ENCODE peak calls at places on chromosomes 4 and X, in seven cellular contexts. One of them, this sample, is unnamed.

GRCh38 chrX:31112226-31112999 is 40.6 kb upstream of the FTHL17 start:
- DNase-seq in WTC11: no peak
- DNase-seq in brain microvascular endothelial cell: no peak
- DNase-seq in heart right ventricle: no peak
- DNase-seq in transverse colon: no peak
- DNase-seq in GM20000: no peak
- DNase-seq in fibroblast of lung: no peak
- DNase-seq in this sample: no peak

GRCh38 chr4:8081621-8082516 is 76.7 kb downstream of the ABLIM2 start:
- DNase-seq in brain microvascular endothelial cell: no peak
- DNase-seq in transverse colon: no peak
- DNase-seq in GM20000: no peak
- DNase-seq in fibroblast of lung: no peak
- DNase-seq in heart right ventricle: no peak
- DNase-seq in WTC11: no peak
- DNase-seq in this sample: no peak

GRCh38 chr4:110527156-110527555 is 51.2 kb downstream of the ENPEP start:
- DNase-seq in transverse colon: no peak
- DNase-seq in brain microvascular endothelial cell: no peak
- DNase-seq in heart right ventricle: no peak
- DNase-seq in fibroblast of lung: no peak
- DNase-seq in WTC11: no peak
- DNase-seq in GM20000: no peak
- DNase-seq in this sample: no peak

GRCh38 chr4:145034727-145035211 is 63.2 kb downstream of the ANAPC10 start:
- DNase-seq in brain microvascular endothelial cell: peak
- DNase-seq in transverse colon: no peak
- DNase-seq in heart right ventricle: no peak
- DNase-seq in fibroblast of lung: peak
- DNase-seq in WTC11: no peak
- DNase-seq in GM20000: no peak
- DNase-seq in this sample: peak

GRCh38 chrX:154799554-154800348 is 5.5 kb downstream of the MPP1 start:
- DNase-seq in WTC11: no peak
- DNase-seq in transverse colon: peak
- DNase-seq in brain microvascular endothelial cell: no peak
- DNase-seq in GM20000: no peak
- DNase-seq in fibroblast of lung: peak
- DNase-seq in heart right ventricle: no peak
- DNase-seq in this sample: peak

GRCh38 chr4:173517781-173518371 is 12.2 kb downstream of the HAND2 start:
- DNase-seq in heart right ventricle: no peak
- DNase-seq in GM20000: no peak
- DNase-seq in WTC11: peak
- DNase-seq in fibroblast of lung: no peak
- DNase-seq in brain microvascular endothelial cell: no peak
- DNase-seq in transverse colon: peak
- DNase-seq in this sample: no peak

GRCh38 chr4:174154455-174154854 is 129.0 kb downstream of the FBXO8 start:
- DNase-seq in GM20000: no peak
- DNase-seq in WTC11: no peak
- DNase-seq in heart right ventricle: no peak
- DNase-seq in transverse colon: no peak
- DNase-seq in brain microvascular endothelial cell: peak
- DNase-seq in fibroblast of lung: peak
- DNase-seq in this sample: no peak

GRCh38 chr4:143381171-143382118 is 44.8 kb downstream of the GAB1 start:
- DNase-seq in brain microvascular endothelial cell: peak
- DNase-seq in fibroblast of lung: peak
- DNase-seq in heart right ventricle: peak
- DNase-seq in transverse colon: peak
- DNase-seq in GM20000: no peak
- DNase-seq in WTC11: no peak
- DNase-seq in this sample: peak

GRCh38 chr4:89303177-89303576 is 4.4 kb downstream of the GPRIN3 start:
- DNase-seq in brain microvascular endothelial cell: no peak
- DNase-seq in fibroblast of lung: no peak
- DNase-seq in heart right ventricle: no peak
- DNase-seq in WTC11: no peak
- DNase-seq in transverse colon: peak
- DNase-seq in GM20000: no peak
- DNase-seq in this sample: peak

GRCh38 chr4:106258145-106259045 is 57.6 kb downstream of the TBCK start:
- DNase-seq in WTC11: no peak
- DNase-seq in heart right ventricle: no peak
- DNase-seq in fibroblast of lung: peak
- DNase-seq in brain microvascular endothelial cell: no peak
- DNase-seq in transverse colon: no peak
- DNase-seq in GM20000: no peak
- DNase-seq in this sample: no peak

GRCh38 chr4:100509386-100509785 is 8.4 kb downstream of the EMCN start:
- DNase-seq in fibroblast of lung: no peak
- DNase-seq in GM20000: no peak
- DNase-seq in heart right ventricle: no peak
- DNase-seq in transverse colon: no peak
- DNase-seq in brain microvascular endothelial cell: no peak
- DNase-seq in WTC11: no peak
- DNase-seq in this sample: no peak

GRCh38 chr4:100508691-100509090 is 9.1 kb downstream of the EMCN start:
- DNase-seq in WTC11: no peak
- DNase-seq in fibroblast of lung: no peak
- DNase-seq in brain microvascular endothelial cell: no peak
- DNase-seq in transverse colon: no peak
- DNase-seq in heart right ventricle: no peak
- DNase-seq in GM20000: no peak
- DNase-seq in this sample: no peak

DNA sequence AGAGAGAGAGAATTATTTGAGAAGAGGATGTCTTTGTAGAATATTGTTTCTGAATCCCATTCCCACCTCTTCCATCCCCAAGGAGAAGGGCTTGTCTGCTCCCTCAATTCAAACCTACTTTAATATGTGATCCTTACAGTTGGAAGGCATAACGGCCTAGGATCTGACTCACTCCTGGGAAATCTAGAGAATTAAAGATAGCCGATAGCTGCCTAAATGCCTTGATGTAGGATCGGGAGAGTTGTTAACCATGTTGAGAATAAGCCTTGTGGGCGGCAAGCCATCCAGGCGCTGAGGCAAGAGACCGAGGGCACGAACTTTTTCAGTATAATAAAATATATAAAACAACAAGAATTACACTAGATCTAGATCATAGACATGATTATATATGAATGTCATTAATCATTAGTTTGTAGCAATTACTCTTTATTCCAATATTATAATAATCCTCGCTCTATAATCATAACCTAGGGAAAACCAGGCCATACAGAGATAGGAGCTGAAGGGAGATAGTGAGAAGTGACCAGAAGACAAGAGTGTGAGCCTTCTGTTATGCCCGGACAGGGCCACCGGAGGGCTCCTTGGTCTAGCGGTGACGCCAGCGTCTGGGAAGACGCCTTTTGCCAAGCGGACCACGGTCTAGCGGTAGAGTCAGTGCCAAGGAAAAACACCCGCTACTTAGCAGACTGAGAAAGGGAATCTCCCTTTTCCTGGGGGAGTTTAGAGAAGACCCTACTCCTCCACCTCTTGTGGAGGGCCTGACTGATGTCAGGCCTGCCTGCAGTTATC is 13.5 kb downstream of the EMCN start:
- DNase-seq in WTC11: peak
- DNase-seq in fibroblast of lung: peak
- DNase-seq in brain microvascular endothelial cell: peak
- DNase-seq in heart right ventricle: no peak
- DNase-seq in GM20000: no peak
- DNase-seq in transverse colon: no peak
- DNase-seq in this sample: no peak
- TF ChIP-seq CTCF in WTC11: peak
- TF ChIP-seq CTCF in fibroblast of lung: no peak
- TF ChIP-seq CTCF in brain microvascular endothelial cell: no peak
- TF ChIP-seq CTCF in heart right ventricle: no peak
- TF ChIP-seq CTCF in GM20000: no peak
- TF ChIP-seq CTCF in transverse colon: no peak
- TF ChIP-seq CTCF in this sample: no peak

GRCh38 chr4:133275246-133275645 is 126.2 kb downstream of the PCDH10 start:
- DNase-seq in brain microvascular endothelial cell: no peak
- DNase-seq in GM20000: no peak
- DNase-seq in heart right ventricle: no peak
- DNase-seq in WTC11: no peak
- DNase-seq in transverse colon: no peak
- DNase-seq in fibroblast of lung: no peak
- DNase-seq in this sample: no peak

GRCh38 chr4:133268205-133268604 is 119.1 kb downstream of the PCDH10 start:
- DNase-seq in GM20000: no peak
- DNase-seq in brain microvascular endothelial cell: no peak
- DNase-seq in WTC11: no peak
- DNase-seq in fibroblast of lung: no peak
- DNase-seq in transverse colon: no peak
- DNase-seq in heart right ventricle: no peak
- DNase-seq in this sample: no peak

DNA sequence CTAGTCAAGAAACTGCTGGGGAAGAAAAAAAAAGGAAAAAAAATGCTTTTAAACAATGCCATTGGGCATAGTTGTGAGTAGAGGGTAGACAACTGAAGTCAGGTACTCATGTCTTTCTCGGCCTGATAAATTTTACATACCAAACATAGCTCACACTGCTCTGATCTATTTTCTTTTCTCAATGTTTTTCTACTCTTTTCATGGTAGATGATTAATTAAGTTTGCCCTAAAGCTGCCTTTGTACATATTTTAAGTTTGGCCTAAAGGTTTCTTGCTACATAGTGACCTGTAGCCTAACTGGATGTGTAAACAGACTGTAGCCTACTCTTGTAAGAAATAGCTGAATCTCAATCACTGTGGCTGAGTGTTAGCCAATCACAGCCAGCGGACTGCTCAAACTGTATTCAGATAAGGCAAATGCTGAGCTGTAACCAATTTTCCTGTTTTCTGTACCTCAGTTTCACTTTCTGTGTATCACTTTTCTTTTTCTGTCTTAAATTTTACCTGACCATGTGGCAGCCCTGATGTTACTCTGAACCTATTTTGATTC is 121.0 kb downstream of the PCDH10 start:
- DNase-seq in fibroblast of lung: peak
- DNase-seq in WTC11: no peak
- DNase-seq in GM20000: no peak
- DNase-seq in transverse colon: no peak
- DNase-seq in brain microvascular endothelial cell: no peak
- DNase-seq in heart right ventricle: no peak
- DNase-seq in this sample: no peak
- TF ChIP-seq CTCF in fibroblast of lung: no peak
- TF ChIP-seq CTCF in WTC11: no peak
- TF ChIP-seq CTCF in GM20000: no peak
- TF ChIP-seq CTCF in transverse colon: no peak
- TF ChIP-seq CTCF in brain microvascular endothelial cell: no peak
- TF ChIP-seq CTCF in heart right ventricle: no peak
- TF ChIP-seq CTCF in this sample: no peak

DNA sequence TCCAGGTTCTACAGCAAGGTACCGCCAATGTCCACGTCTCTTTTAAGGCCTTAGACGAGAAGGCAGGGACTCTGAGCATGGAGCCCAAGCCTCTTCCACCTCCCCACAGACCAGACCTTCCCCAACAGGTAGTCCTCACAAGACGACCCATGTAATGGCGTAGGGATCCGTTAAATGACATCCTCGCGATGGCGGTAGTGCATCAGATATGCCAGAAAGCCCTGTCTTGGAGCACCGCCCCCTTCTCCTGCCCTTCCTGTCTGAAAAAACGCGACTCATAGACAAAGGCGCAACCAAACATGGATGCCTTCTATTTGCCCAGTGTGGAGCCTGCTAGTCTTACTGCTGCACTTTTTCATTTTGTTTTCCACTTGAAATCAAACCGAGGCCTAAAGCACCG is 185.4 kb downstream of the OR13H1 start:
- DNase-seq in fibroblast of lung: peak
- DNase-seq in transverse colon: peak
- DNase-seq in brain microvascular endothelial cell: peak
- DNase-seq in GM20000: no peak
- DNase-seq in WTC11: no peak
- DNase-seq in heart right ventricle: no peak
- DNase-seq in this sample: peak
- TF ChIP-seq CTCF in fibroblast of lung: no peak
- TF ChIP-seq CTCF in transverse colon: no peak
- TF ChIP-seq CTCF in brain microvascular endothelial cell: peak
- TF ChIP-seq CTCF in GM20000: no peak
- TF ChIP-seq CTCF in WTC11: no peak
- TF ChIP-seq CTCF in heart right ventricle: peak
- TF ChIP-seq CTCF in this sample: peak

GRCh38 chr4:137609693-137610450 is 77.6 kb upstream of the PCDH18 start:
- DNase-seq in brain microvascular endothelial cell: peak
- DNase-seq in transverse colon: no peak
- DNase-seq in GM20000: no peak
- DNase-seq in WTC11: no peak
- DNase-seq in heart right ventricle: no peak
- DNase-seq in fibroblast of lung: peak
- DNase-seq in this sample: no peak
- TF ChIP-seq CTCF in brain microvascular endothelial cell: no peak
- TF ChIP-seq CTCF in transverse colon: no peak
- TF ChIP-seq CTCF in GM20000: no peak
- TF ChIP-seq CTCF in WTC11: no peak
- TF ChIP-seq CTCF in heart right ventricle: no peak
- TF ChIP-seq CTCF in fibroblast of lung: no peak
- TF ChIP-seq CTCF in this sample: no peak

GRCh38 chr4:157128395-157128794 is 52.4 kb downstream of the GLRB start:
- DNase-seq in GM20000: no peak
- DNase-seq in WTC11: no peak
- DNase-seq in heart right ventricle: no peak
- DNase-seq in brain microvascular endothelial cell: peak
- DNase-seq in transverse colon: no peak
- DNase-seq in fibroblast of lung: peak
- DNase-seq in this sample: peak
- TF ChIP-seq CTCF in GM20000: no peak
- TF ChIP-seq CTCF in WTC11: no peak
- TF ChIP-seq CTCF in heart right ventricle: peak
- TF ChIP-seq CTCF in brain microvascular endothelial cell: peak
- TF ChIP-seq CTCF in transverse colon: no peak
- TF ChIP-seq CTCF in fibroblast of lung: peak
- TF ChIP-seq CTCF in this sample: peak

GRCh38 chrX:25721564-25721963 is 416.6 kb upstream of the MAGEB18 start:
- DNase-seq in brain microvascular endothelial cell: no peak
- DNase-seq in transverse colon: no peak
- DNase-seq in WTC11: no peak
- DNase-seq in GM20000: no peak
- DNase-seq in heart right ventricle: no peak
- DNase-seq in fibroblast of lung: no peak
- DNase-seq in this sample: no peak
- TF ChIP-seq CTCF in brain microvascular endothelial cell: peak
- TF ChIP-seq CTCF in transverse colon: no peak
- TF ChIP-seq CTCF in WTC11: no peak
- TF ChIP-seq CTCF in GM20000: no peak
- TF ChIP-seq CTCF in heart right ventricle: peak
- TF ChIP-seq CTCF in fibroblast of lung: no peak
- TF ChIP-seq CTCF in this sample: no peak

DNA sequence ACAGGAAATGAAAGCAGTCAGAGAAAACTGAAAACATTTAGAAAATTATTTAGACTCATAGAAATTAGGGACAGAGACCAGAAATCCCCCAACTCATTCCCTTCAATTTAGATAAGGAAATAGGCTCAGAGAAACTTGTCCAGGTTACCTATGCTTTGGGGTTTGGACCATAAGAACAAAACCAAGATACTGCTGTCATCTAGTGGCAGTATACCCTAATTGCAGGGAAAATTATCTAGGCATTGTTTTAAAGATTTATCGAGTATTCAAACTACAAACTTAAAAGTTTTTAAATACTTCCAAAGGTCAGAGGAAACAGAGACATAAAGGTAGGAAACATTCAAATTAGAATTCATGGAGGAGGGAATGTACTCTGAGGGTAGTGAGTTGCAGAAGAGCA is 67.0 kb upstream of the KLHL13 start:
- DNase-seq in brain microvascular endothelial cell: no peak
- DNase-seq in heart right ventricle: no peak
- DNase-seq in GM20000: no peak
- DNase-seq in fibroblast of lung: no peak
- DNase-seq in transverse colon: no peak
- DNase-seq in WTC11: no peak
- DNase-seq in this sample: no peak
- TF ChIP-seq CTCF in brain microvascular endothelial cell: no peak
- TF ChIP-seq CTCF in heart right ventricle: no peak
- TF ChIP-seq CTCF in GM20000: no peak
- TF ChIP-seq CTCF in fibroblast of lung: no peak
- TF ChIP-seq CTCF in transverse colon: peak
- TF ChIP-seq CTCF in WTC11: peak
- TF ChIP-seq CTCF in this sample: no peak

This sample was measured in adrenal gland.